ENCODE peak calls at places on chromosomes 6 and 20, in eight cellular contexts. One of them, this sample, is unnamed.

GRCh38 chr20:2246081-2246491 is 49.7 kb upstream of the TGM3 start:
- DNase-seq in astrocyte of the spinal cord: no peak
- DNase-seq in heart left ventricle: no peak
- DNase-seq in astrocyte: peak
- DNase-seq in stomach: no peak
- DNase-seq in body of pancreas: no peak
- DNase-seq in left ventricle myocardium inferior: no peak
- DNase-seq in psoas muscle: no peak
- DNase-seq in this sample: no peak

GRCh38 chr20:39025883-39026282 is 63.7 kb downstream of the DHX35 start:
- DNase-seq in astrocyte of the spinal cord: no peak
- DNase-seq in heart left ventricle: no peak
- DNase-seq in astrocyte: no peak
- DNase-seq in stomach: no peak
- DNase-seq in body of pancreas: no peak
- DNase-seq in left ventricle myocardium inferior: no peak
- DNase-seq in psoas muscle: no peak
- DNase-seq in this sample: no peak

GRCh38 chr6:130395164-130395563 is 29.3 kb downstream of the TMEM200A start:
- DNase-seq in astrocyte of the spinal cord: no peak
- DNase-seq in heart left ventricle: no peak
- DNase-seq in astrocyte: no peak
- DNase-seq in stomach: no peak
- DNase-seq in body of pancreas: no peak
- DNase-seq in left ventricle myocardium inferior: no peak
- DNase-seq in psoas muscle: no peak
- DNase-seq in this sample: no peak

GRCh38 chr6:43127180-43127579 is 43.9 kb upstream of the SRF start:
- DNase-seq in astrocyte of the spinal cord: no peak
- DNase-seq in heart left ventricle: no peak
- DNase-seq in astrocyte: no peak
- DNase-seq in stomach: no peak
- DNase-seq in body of pancreas: no peak
- DNase-seq in left ventricle myocardium inferior: no peak
- DNase-seq in psoas muscle: no peak
- DNase-seq in this sample: no peak

GRCh38 chr20:47818466-47818865 is 33.2 kb upstream of the SULF2 start:
- DNase-seq in astrocyte of the spinal cord: no peak
- DNase-seq in heart left ventricle: no peak
- DNase-seq in astrocyte: no peak
- DNase-seq in stomach: no peak
- DNase-seq in body of pancreas: no peak
- DNase-seq in left ventricle myocardium inferior: no peak
- DNase-seq in psoas muscle: no peak
- DNase-seq in this sample: no peak

GRCh38 chr6:137044366-137045220 is at the start of gene IL20RA:
- DNase-seq in astrocyte of the spinal cord: peak
- DNase-seq in heart left ventricle: peak
- DNase-seq in astrocyte: no peak
- DNase-seq in stomach: peak
- DNase-seq in body of pancreas: peak
- DNase-seq in left ventricle myocardium inferior: peak
- DNase-seq in psoas muscle: peak
- DNase-seq in this sample: no peak

GRCh38 chr6:45566882-45567281 is 189.1 kb upstream of the SUPT3H start:
- DNase-seq in astrocyte of the spinal cord: peak
- DNase-seq in heart left ventricle: no peak
- DNase-seq in astrocyte: peak
- DNase-seq in stomach: no peak
- DNase-seq in body of pancreas: no peak
- DNase-seq in left ventricle myocardium inferior: no peak
- DNase-seq in psoas muscle: no peak
- DNase-seq in this sample: no peak

GRCh38 chr20:24206995-24207394 is 218.4 kb upstream of the GGTLC1 start:
- DNase-seq in astrocyte of the spinal cord: no peak
- DNase-seq in heart left ventricle: no peak
- DNase-seq in astrocyte: no peak
- DNase-seq in stomach: no peak
- DNase-seq in body of pancreas: no peak
- DNase-seq in left ventricle myocardium inferior: no peak
- DNase-seq in psoas muscle: no peak
- DNase-seq in this sample: no peak

GRCh38 chr6:160263214-160263939 is 4.8 kb upstream of the SLC22A2 start:
- DNase-seq in astrocyte of the spinal cord: no peak
- DNase-seq in heart left ventricle: no peak
- DNase-seq in astrocyte: no peak
- DNase-seq in stomach: no peak
- DNase-seq in body of pancreas: no peak
- DNase-seq in left ventricle myocardium inferior: no peak
- DNase-seq in psoas muscle: no peak
- DNase-seq in this sample: no peak

GRCh38 chr6:160264213-160264612 is 5.6 kb upstream of the SLC22A2 start:
- DNase-seq in astrocyte of the spinal cord: no peak
- DNase-seq in heart left ventricle: no peak
- DNase-seq in astrocyte: no peak
- DNase-seq in stomach: no peak
- DNase-seq in body of pancreas: no peak
- DNase-seq in left ventricle myocardium inferior: no peak
- DNase-seq in psoas muscle: no peak
- DNase-seq in this sample: no peak

GRCh38 chr6:160261120-160261450 is 2.5 kb upstream of the SLC22A2 start:
- DNase-seq in astrocyte of the spinal cord: no peak
- DNase-seq in heart left ventricle: no peak
- DNase-seq in astrocyte: no peak
- DNase-seq in stomach: no peak
- DNase-seq in body of pancreas: no peak
- DNase-seq in left ventricle myocardium inferior: no peak
- DNase-seq in psoas muscle: no peak
- DNase-seq in this sample: no peak

GRCh38 chr6:160260283-160261119 is 1.9 kb upstream of the SLC22A2 start:
- DNase-seq in astrocyte of the spinal cord: no peak
- DNase-seq in heart left ventricle: no peak
- DNase-seq in astrocyte: no peak
- DNase-seq in stomach: no peak
- DNase-seq in body of pancreas: no peak
- DNase-seq in left ventricle myocardium inferior: no peak
- DNase-seq in psoas muscle: no peak
- DNase-seq in this sample: no peak

DNA sequence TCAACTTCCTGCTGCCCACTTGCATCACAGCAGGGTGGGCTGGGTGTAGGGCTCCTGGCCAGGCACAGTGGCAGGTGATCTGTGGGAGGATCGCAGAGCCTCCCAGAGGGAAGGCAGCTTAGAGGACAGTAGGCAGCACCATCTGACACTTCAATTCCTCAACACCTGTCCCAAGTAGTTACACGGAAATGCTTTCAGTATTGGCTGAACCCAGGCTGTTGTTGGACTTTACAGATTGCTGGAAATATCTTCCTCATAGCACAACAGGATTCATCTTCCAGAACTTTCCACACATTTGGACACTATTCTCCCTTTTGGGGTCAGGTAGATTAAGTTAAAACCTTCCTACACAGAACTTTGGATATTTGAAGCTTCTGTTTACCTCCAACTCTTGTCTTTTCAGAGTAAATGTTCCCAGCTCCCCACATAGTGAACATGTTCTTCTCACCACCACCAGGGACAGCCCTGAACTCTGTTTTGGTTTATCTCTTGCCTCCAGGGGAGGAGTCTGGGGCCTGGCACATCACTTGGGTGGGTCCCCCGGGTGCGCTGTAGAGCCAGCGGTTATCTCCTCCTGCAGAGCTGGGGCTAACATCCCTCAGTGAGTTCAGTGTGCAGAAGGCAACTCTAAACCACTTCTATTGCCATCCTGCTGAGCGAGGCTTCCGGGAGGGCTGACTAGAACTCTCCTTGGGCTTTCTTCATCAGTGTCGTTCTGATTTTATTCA is 3.5 kb upstream of the SLC22A2 start:
- DNase-seq in astrocyte of the spinal cord: no peak
- DNase-seq in heart left ventricle: peak
- DNase-seq in astrocyte: no peak
- DNase-seq in stomach: no peak
- DNase-seq in body of pancreas: no peak
- DNase-seq in left ventricle myocardium inferior: no peak
- DNase-seq in psoas muscle: no peak
- DNase-seq in this sample: no peak
- TF ChIP-seq CTCF in astrocyte of the spinal cord: no peak
- TF ChIP-seq CTCF in heart left ventricle: no peak
- TF ChIP-seq CTCF in astrocyte: no peak
- TF ChIP-seq CTCF in stomach: no peak
- TF ChIP-seq CTCF in body of pancreas: no peak
- TF ChIP-seq CTCF in left ventricle myocardium inferior: no peak
- TF ChIP-seq CTCF in psoas muscle: no peak
- TF ChIP-seq CTCF in this sample: no peak

GRCh38 chr6:26292709-26293108 is 72.3 kb upstream of the BTN3A2 start:
- DNase-seq in astrocyte of the spinal cord: no peak
- DNase-seq in heart left ventricle: no peak
- DNase-seq in astrocyte: no peak
- DNase-seq in stomach: no peak
- DNase-seq in body of pancreas: no peak
- DNase-seq in left ventricle myocardium inferior: no peak
- DNase-seq in psoas muscle: no peak
- DNase-seq in this sample: no peak

GRCh38 chr6:26296556-26296856 is 68.5 kb upstream of the BTN3A2 start:
- DNase-seq in astrocyte of the spinal cord: no peak
- DNase-seq in heart left ventricle: no peak
- DNase-seq in astrocyte: no peak
- DNase-seq in stomach: no peak
- DNase-seq in body of pancreas: no peak
- DNase-seq in left ventricle myocardium inferior: no peak
- DNase-seq in psoas muscle: no peak
- DNase-seq in this sample: no peak

GRCh38 chr6:26294276-26294675 is 70.7 kb upstream of the BTN3A2 start:
- DNase-seq in astrocyte of the spinal cord: no peak
- DNase-seq in heart left ventricle: no peak
- DNase-seq in astrocyte: no peak
- DNase-seq in stomach: no peak
- DNase-seq in body of pancreas: no peak
- DNase-seq in left ventricle myocardium inferior: no peak
- DNase-seq in psoas muscle: peak
- DNase-seq in this sample: no peak

GRCh38 chr6:26296857-26297648 is 67.9 kb upstream of the BTN3A2 start:
- DNase-seq in astrocyte of the spinal cord: peak
- DNase-seq in heart left ventricle: no peak
- DNase-seq in astrocyte: no peak
- DNase-seq in stomach: no peak
- DNase-seq in body of pancreas: no peak
- DNase-seq in left ventricle myocardium inferior: no peak
- DNase-seq in psoas muscle: peak
- DNase-seq in this sample: no peak

GRCh38 chr6:26295691-26296555 is 69.1 kb upstream of the BTN3A2 start:
- DNase-seq in astrocyte of the spinal cord: peak
- DNase-seq in heart left ventricle: no peak
- DNase-seq in astrocyte: peak
- DNase-seq in stomach: peak
- DNase-seq in body of pancreas: no peak
- DNase-seq in left ventricle myocardium inferior: no peak
- DNase-seq in psoas muscle: peak
- DNase-seq in this sample: no peak
- H3K4me3 ChIP-seq in astrocyte of the spinal cord: no peak
- H3K4me3 ChIP-seq in heart left ventricle: no peak
- H3K4me3 ChIP-seq in astrocyte: peak
- H3K4me3 ChIP-seq in stomach: no peak
- H3K4me3 ChIP-seq in body of pancreas: no peak
- H3K4me3 ChIP-seq in left ventricle myocardium inferior: no peak
- H3K4me3 ChIP-seq in psoas muscle: peak
- H3K4me3 ChIP-seq in this sample: no peak

GRCh38 chr6:108742041-108742440 is 106.2 kb upstream of the ARMC2 start:
- DNase-seq in astrocyte of the spinal cord: no peak
- DNase-seq in heart left ventricle: no peak
- DNase-seq in astrocyte: no peak
- DNase-seq in stomach: no peak
- DNase-seq in body of pancreas: no peak
- DNase-seq in left ventricle myocardium inferior: no peak
- DNase-seq in psoas muscle: no peak
- DNase-seq in this sample: no peak

GRCh38 chr6:108744996-108745395 is 103.2 kb upstream of the ARMC2 start:
- DNase-seq in astrocyte of the spinal cord: no peak
- DNase-seq in heart left ventricle: no peak
- DNase-seq in astrocyte: no peak
- DNase-seq in stomach: no peak
- DNase-seq in body of pancreas: no peak
- DNase-seq in left ventricle myocardium inferior: no peak
- DNase-seq in psoas muscle: no peak
- DNase-seq in this sample: no peak

GRCh38 chr6:108746411-108746810 is 101.8 kb upstream of the ARMC2 start:
- DNase-seq in astrocyte of the spinal cord: no peak
- DNase-seq in heart left ventricle: no peak
- DNase-seq in astrocyte: no peak
- DNase-seq in stomach: peak
- DNase-seq in body of pancreas: peak
- DNase-seq in left ventricle myocardium inferior: no peak
- DNase-seq in psoas muscle: no peak
- DNase-seq in this sample: no peak

GRCh38 chr6:108745664-108746336 is 102.4 kb upstream of the ARMC2 start:
- DNase-seq in astrocyte of the spinal cord: no peak
- DNase-seq in heart left ventricle: no peak
- DNase-seq in astrocyte: no peak
- DNase-seq in stomach: no peak
- DNase-seq in body of pancreas: no peak
- DNase-seq in left ventricle myocardium inferior: no peak
- DNase-seq in psoas muscle: no peak
- DNase-seq in this sample: no peak

DNA sequence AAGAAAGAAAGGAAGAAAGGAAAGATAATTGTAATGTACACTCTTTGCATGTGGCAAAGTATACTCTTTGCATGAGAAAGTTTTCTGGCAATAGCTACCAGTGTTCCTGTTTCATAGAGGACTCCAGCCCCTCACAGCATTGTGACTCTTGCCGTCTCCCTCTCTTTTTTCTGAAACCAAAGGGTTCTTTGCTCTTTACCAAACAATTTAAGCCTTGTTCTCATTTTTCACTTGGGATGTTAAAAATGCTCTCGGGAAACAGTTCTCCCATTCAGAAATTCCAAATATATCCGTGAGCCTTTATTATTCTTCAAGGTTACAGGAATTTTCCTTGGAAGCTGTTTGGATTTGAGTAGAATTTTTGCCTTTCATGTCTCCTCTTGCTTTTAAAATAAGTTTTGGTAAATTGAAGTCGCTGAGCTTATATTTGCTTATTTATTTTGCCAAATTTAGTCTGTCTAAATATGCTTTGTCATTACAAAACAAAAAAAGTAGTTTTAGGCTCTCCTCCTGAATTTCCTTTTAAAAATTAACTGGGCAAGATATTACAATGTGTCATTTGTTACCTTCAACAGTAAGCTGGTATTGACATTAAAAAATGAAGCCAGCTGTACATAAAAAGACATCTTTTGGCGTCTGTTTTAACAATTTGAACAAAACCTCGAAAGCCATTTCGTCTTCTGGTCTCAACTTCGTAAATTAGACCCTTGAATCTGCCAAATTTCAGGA is 103.8 kb upstream of the ARMC2 start:
- DNase-seq in astrocyte of the spinal cord: no peak
- DNase-seq in heart left ventricle: no peak
- DNase-seq in astrocyte: no peak
- DNase-seq in stomach: no peak
- DNase-seq in body of pancreas: no peak
- DNase-seq in left ventricle myocardium inferior: no peak
- DNase-seq in psoas muscle: no peak
- DNase-seq in this sample: no peak
- TF ChIP-seq CTCF in astrocyte of the spinal cord: no peak
- TF ChIP-seq CTCF in heart left ventricle: no peak
- TF ChIP-seq CTCF in astrocyte: no peak
- TF ChIP-seq CTCF in stomach: no peak
- TF ChIP-seq CTCF in body of pancreas: no peak
- TF ChIP-seq CTCF in left ventricle myocardium inferior: no peak
- TF ChIP-seq CTCF in psoas muscle: no peak
- TF ChIP-seq CTCF in this sample: no peak

GRCh38 chr20:63007472-63007721 is 633 bp upstream of the BHLHE23 start:
- DNase-seq in astrocyte of the spinal cord: no peak
- DNase-seq in heart left ventricle: no peak
- DNase-seq in astrocyte: no peak
- DNase-seq in stomach: no peak
- DNase-seq in body of pancreas: no peak
- DNase-seq in left ventricle myocardium inferior: no peak
- DNase-seq in psoas muscle: no peak
- DNase-seq in this sample: no peak
- H3K4me3 ChIP-seq in astrocyte of the spinal cord: no peak
- H3K4me3 ChIP-seq in heart left ventricle: no peak
- H3K4me3 ChIP-seq in astrocyte: no peak
- H3K4me3 ChIP-seq in stomach: no peak
- H3K4me3 ChIP-seq in body of pancreas: no peak
- H3K4me3 ChIP-seq in left ventricle myocardium inferior: peak
- H3K4me3 ChIP-seq in psoas muscle: no peak
- H3K4me3 ChIP-seq in this sample: no peak

This sample was measured in AG04449.